ENCODE peak calls at places on chromosomes 2 and 18, in six cellular contexts. L is sigmoid colon; N is activated CD4-positive, CD25-positive, alpha-beta regulatory T cell treated with anti-CD3 and anti-CD28 coated beads, Interleukin-2, amount 50 U/mL, for 72 hours; V is activated effector memory CD4-positive, alpha-beta T cell treated with anti-CD3 and anti-CD28 coated beads, Interleukin-2, amount 50 U/mL, for 16 hours; T is AG08396; M is activated gamma-delta T cell. A is an unnamed sample.

GRCh38 chr18:12254137-12254819 is at the start of gene CIDEA:
- DNase-seq in L (no peak), V (peak; percentile 46), T (peak; percentile 57), N (no peak), M (no peak), A (no peak)

GRCh38 chr2:133377021-133377481 is 191.2 kb downstream of the NCKAP5 start:
- DNase-seq in N (no peak), V (no peak), L (no peak), T (no peak), M (no peak), A (no peak)

GRCh38 chr2:214077727-214078126 is 333.1 kb upstream of the VWC2L start:
- DNase-seq in T (no peak), M (no peak), N (no peak), L (no peak), V (no peak), A (no peak)

GRCh38 chr2:221289389-221289788 is 282.7 kb downstream of the EPHA4 start:
- DNase-seq in N (no peak), L (no peak), V (no peak), T (no peak), M (no peak), A (no peak)

GRCh38 chr18:26745288-26745975 is 120.1 kb downstream of the AQP4 start:
- DNase-seq in V (no peak), L (no peak), N (no peak), T (no peak), M (no peak), A (no peak)

GRCh38 chr2:233162770-233163169 is 88.7 kb upstream of the ATG16L1 start:
- DNase-seq in L (no peak), M (no peak), V (no peak), N (no peak), T (no peak), A (no peak)

GRCh38 chr2:230346465-230346864 is 19.5 kb downstream of the SP140L start:
- DNase-seq in V (no peak), L (no peak), N (no peak), M (no peak), T (no peak), A (no peak)

GRCh38 chr2:164496881-164497280 is 124.4 kb downstream of the GRB14 start:
- DNase-seq in M (no peak), T (no peak), L (no peak), N (no peak), V (no peak), A (no peak)

GRCh38 chr2:215362562-215362904 is 50.7 kb downstream of the ATIC start:
- DNase-seq in M (no peak), L (no peak), T (no peak), N (no peak), V (no peak), A (no peak)

GRCh38 chr18:28512357-28512756 is 335.4 kb upstream of the CDH2 start:
- DNase-seq in V (no peak), N (no peak), M (no peak), L (no peak), T (no peak), A (no peak)

GRCh38 chr18:12233378-12233777 is 20.8 kb upstream of the CIDEA start:
- DNase-seq in T (no peak), N (no peak), L (no peak), M (no peak), V (no peak), A (no peak)

GRCh38 chr2:38666578-38666926 is 638 bp downstream of the GALM start:
- DNase-seq in V (peak; percentile 66), L (no peak), T (no peak), N (no peak), M (no peak), A (no peak)

GRCh38 chr2:109222825-109223471 is 93.9 kb downstream of the SH3RF3 start:
- DNase-seq in N (no peak), M (no peak), V (peak; percentile 44), T (no peak), L (no peak), A (no peak)

GRCh38 chr2:233643128-233643527 is 6.9 kb downstream of the UGT1A10 start:
- DNase-seq in L (no peak), T (no peak), V (no peak), N (no peak), M (no peak), A (no peak)

GRCh38 chr2:226673314-226673723 is 126.3 kb downstream of the IRS1 start:
- DNase-seq in T (peak; percentile 35), N (no peak), M (no peak), V (no peak), L (no peak), A (peak; percentile 80)

GRCh38 chr2:88212251-88212790 is 42.2 kb downstream of the THNSL2 start:
- DNase-seq in T (peak; percentile 37), M (no peak), N (no peak), V (no peak), L (no peak), A (no peak)

GRCh38 chr2:55581435-55581834 is 36.0 kb downstream of the PPP4R3B start:
- DNase-seq in T (no peak), L (no peak), N (no peak), V (no peak), M (no peak), A (no peak)

GRCh38 chr2:56084117-56084936 is 99.5 kb upstream of the CCDC85A start:
- DNase-seq in V (no peak), L (no peak), T (no peak), N (no peak), M (no peak), A (no peak)

GRCh38 chr18:43279015-43279758 is 1.9 kb upstream of the SYT4 start:
- DNase-seq in V (no peak), T (no peak), L (no peak), M (no peak), N (no peak), A (no peak)

GRCh38 chr2:224885836-224886547 is 156.3 kb downstream of the DOCK10 start:
- DNase-seq in N (no peak), V (no peak), L (no peak), M (no peak), T (peak; percentile 42), A (no peak)

GRCh38 chr2:69384618-69385081 is 2.4 kb downstream of the GFPT1 start:
- DNase-seq in V (no peak), N (no peak), T (no peak), L (no peak), M (no peak), A (no peak)

GRCh38 chr2:85997016-85997970 is 108.4 kb downstream of the POLR1A start:
- DNase-seq in V (peak; percentile 41), M (no peak), L (peak; percentile 82), T (peak; percentile 45), N (no peak), A (no peak)

GRCh38 chr2:186459009-186459408 is 27.1 kb upstream of the ZC3H15 start:
- DNase-seq in V (no peak), N (no peak), L (no peak), T (no peak), M (no peak), A (no peak)

GRCh38 chr2:230408244-230408842 is 7.7 kb upstream of the SP100 start:
- DNase-seq in L (no peak), T (peak; percentile 78), V (no peak), M (no peak), N (no peak), A (no peak)

GRCh38 chr2:113705982-113706523 is 50.4 kb downstream of the SLC35F5 start:
- DNase-seq in T (no peak), M (no peak), N (no peak), L (no peak), V (no peak), A (no peak)

GRCh38 chr2:1907849-1908533 is 163.7 kb upstream of the PXDN start:
- DNase-seq in M (no peak), N (no peak), L (no peak), V (no peak), T (no peak), A (no peak)

GRCh38 chr2:149586898-149587219 is 716 bp downstream of the MMADHC start:
- DNase-seq in N (no peak), V (no peak), T (no peak), M (no peak), L (no peak), A (no peak)

GRCh38 chr2:110858135-110858737 is 125.9 kb downstream of the ACOXL start:
- DNase-seq in M (no peak), N (peak; percentile 54), V (peak; percentile 85), T (no peak), L (no peak), A (no peak)

GRCh38 chr2:132670961-132671781 is 1.2 kb upstream of the LYPD1 start:
- DNase-seq in L (no peak), T (peak; percentile 67), N (no peak), M (no peak), V (no peak), A (no peak)

A was measured in RWPE2.